ENCODE peak calls at places on chromosomes 7 and 10, in seven cellular contexts. One of them, this sample, is unnamed.

GRCh38 chr10:57094965-57095364 is 733.9 kb upstream of the ZWINT start:
- DNase-seq in Calu3: no peak
- DNase-seq in activated CD8-positive, alpha-beta T cell treated with anti-CD3 and anti-CD28 coated beads for 36 hours: no peak
- DNase-seq in ureter: no peak
- DNase-seq in NCI-H345: no peak
- DNase-seq in Peyer's patch: no peak
- DNase-seq in AG08396: no peak
- DNase-seq in this sample: no peak

GRCh38 chr10:18737841-18738240 is 78.6 kb downstream of the ARL5B start:
- DNase-seq in Calu3: no peak
- DNase-seq in activated CD8-positive, alpha-beta T cell treated with anti-CD3 and anti-CD28 coated beads for 36 hours: no peak
- DNase-seq in ureter: no peak
- DNase-seq in NCI-H345: no peak
- DNase-seq in Peyer's patch: no peak
- DNase-seq in AG08396: peak
- DNase-seq in this sample: no peak

GRCh38 chr10:132570771-132571564 is 33.4 kb downstream of the INPP5A start:
- DNase-seq in Calu3: no peak
- DNase-seq in activated CD8-positive, alpha-beta T cell treated with anti-CD3 and anti-CD28 coated beads for 36 hours: no peak
- DNase-seq in ureter: peak
- DNase-seq in NCI-H345: peak
- DNase-seq in Peyer's patch: peak
- DNase-seq in AG08396: no peak
- DNase-seq in this sample: no peak

GRCh38 chr10:34637419-34637911 is 177.6 kb downstream of the PARD3 start:
- DNase-seq in Calu3: peak
- DNase-seq in activated CD8-positive, alpha-beta T cell treated with anti-CD3 and anti-CD28 coated beads for 36 hours: peak
- DNase-seq in ureter: peak
- DNase-seq in NCI-H345: peak
- DNase-seq in Peyer's patch: peak
- DNase-seq in AG08396: peak
- DNase-seq in this sample: peak

GRCh38 chr7:135714534-135715009 is 13.4 kb downstream of the SLC13A4 start:
- DNase-seq in Calu3: peak
- DNase-seq in activated CD8-positive, alpha-beta T cell treated with anti-CD3 and anti-CD28 coated beads for 36 hours: no peak
- DNase-seq in ureter: no peak
- DNase-seq in NCI-H345: no peak
- DNase-seq in Peyer's patch: no peak
- DNase-seq in AG08396: peak
- DNase-seq in this sample: peak

GRCh38 chr10:77393821-77394501 is 243.6 kb downstream of the KCNMA1 start:
- DNase-seq in Calu3: no peak
- DNase-seq in activated CD8-positive, alpha-beta T cell treated with anti-CD3 and anti-CD28 coated beads for 36 hours: no peak
- DNase-seq in ureter: no peak
- DNase-seq in NCI-H345: peak
- DNase-seq in Peyer's patch: no peak
- DNase-seq in AG08396: no peak
- DNase-seq in this sample: no peak

GRCh38 chr10:72134785-72135765 is 46.7 kb upstream of the SPOCK2 start:
- DNase-seq in Calu3: no peak
- DNase-seq in activated CD8-positive, alpha-beta T cell treated with anti-CD3 and anti-CD28 coated beads for 36 hours: no peak
- DNase-seq in ureter: no peak
- DNase-seq in NCI-H345: no peak
- DNase-seq in Peyer's patch: no peak
- DNase-seq in AG08396: no peak
- DNase-seq in this sample: no peak

GRCh38 chr10:73585223-73585784 is 5.8 kb downstream of the USP54 start:
- DNase-seq in Calu3: no peak
- DNase-seq in activated CD8-positive, alpha-beta T cell treated with anti-CD3 and anti-CD28 coated beads for 36 hours: no peak
- DNase-seq in ureter: no peak
- DNase-seq in NCI-H345: no peak
- DNase-seq in Peyer's patch: no peak
- DNase-seq in AG08396: no peak
- DNase-seq in this sample: no peak

GRCh38 chr7:158500651-158501052 is 87.0 kb downstream of the PTPRN2 start:
- DNase-seq in Calu3: no peak
- DNase-seq in activated CD8-positive, alpha-beta T cell treated with anti-CD3 and anti-CD28 coated beads for 36 hours: no peak
- DNase-seq in ureter: no peak
- DNase-seq in NCI-H345: peak
- DNase-seq in Peyer's patch: no peak
- DNase-seq in AG08396: no peak
- DNase-seq in this sample: no peak

GRCh38 chr10:60390224-60390626 is 550 bp upstream of the ANK3 start:
- DNase-seq in Calu3: no peak
- DNase-seq in activated CD8-positive, alpha-beta T cell treated with anti-CD3 and anti-CD28 coated beads for 36 hours: no peak
- DNase-seq in ureter: no peak
- DNase-seq in NCI-H345: no peak
- DNase-seq in Peyer's patch: no peak
- DNase-seq in AG08396: no peak
- DNase-seq in this sample: no peak

GRCh38 chr10:128152741-128153583 is 26.7 kb upstream of the MKI67 start:
- DNase-seq in Calu3: no peak
- DNase-seq in activated CD8-positive, alpha-beta T cell treated with anti-CD3 and anti-CD28 coated beads for 36 hours: no peak
- DNase-seq in ureter: no peak
- DNase-seq in NCI-H345: no peak
- DNase-seq in Peyer's patch: no peak
- DNase-seq in AG08396: no peak
- DNase-seq in this sample: no peak

GRCh38 chr7:134454277-134454676 is 4.6 kb downstream of the AKR1B1 start:
- DNase-seq in Calu3: no peak
- DNase-seq in activated CD8-positive, alpha-beta T cell treated with anti-CD3 and anti-CD28 coated beads for 36 hours: no peak
- DNase-seq in ureter: no peak
- DNase-seq in NCI-H345: no peak
- DNase-seq in Peyer's patch: no peak
- DNase-seq in AG08396: no peak
- DNase-seq in this sample: no peak

GRCh38 chr7:12967322-12967721 is 279.9 kb downstream of the ARL4A start:
- DNase-seq in Calu3: no peak
- DNase-seq in activated CD8-positive, alpha-beta T cell treated with anti-CD3 and anti-CD28 coated beads for 36 hours: no peak
- DNase-seq in ureter: no peak
- DNase-seq in NCI-H345: no peak
- DNase-seq in Peyer's patch: no peak
- DNase-seq in AG08396: no peak
- DNase-seq in this sample: no peak

GRCh38 chr7:103343758-103344452 is 662 bp downstream of the DNAJC2 start:
- DNase-seq in Calu3: peak
- DNase-seq in activated CD8-positive, alpha-beta T cell treated with anti-CD3 and anti-CD28 coated beads for 36 hours: peak
- DNase-seq in ureter: no peak
- DNase-seq in NCI-H345: no peak
- DNase-seq in Peyer's patch: peak
- DNase-seq in AG08396: peak
- DNase-seq in this sample: no peak

GRCh38 chr7:76302299-76303056 is at the start of gene HSPB1:
- DNase-seq in Calu3: peak
- DNase-seq in activated CD8-positive, alpha-beta T cell treated with anti-CD3 and anti-CD28 coated beads for 36 hours: peak
- DNase-seq in ureter: peak
- DNase-seq in NCI-H345: peak
- DNase-seq in Peyer's patch: peak
- DNase-seq in AG08396: peak
- DNase-seq in this sample: no peak

GRCh38 chr7:144011458-144012230 is 11.5 kb downstream of the OR6B1 start:
- DNase-seq in Calu3: no peak
- DNase-seq in activated CD8-positive, alpha-beta T cell treated with anti-CD3 and anti-CD28 coated beads for 36 hours: no peak
- DNase-seq in ureter: no peak
- DNase-seq in NCI-H345: no peak
- DNase-seq in Peyer's patch: no peak
- DNase-seq in AG08396: no peak
- DNase-seq in this sample: peak